ENCODE peak calls at places on chromosomes 16 and 17, in five cellular contexts. U, Y, V, I and D are unnamed samples. For H3K36me3, the result is how much of the 10 kb centered on the place peaks cover.

GRCh38 chr16:12081048-12081404 is 104.5 kb downstream of the SNX29 start:
- DNase-seq in U (no peak), Y (no peak), V (no peak), I (no peak), D (peak)

GRCh38 chr16:31201511-31202401 is 804 bp downstream of the PYCARD start:
- DNase-seq in U (peak), Y (no peak), V (peak), I (peak), D (peak)

GRCh38 chr16:24075929-24076716 is 180.0 kb upstream of the CACNG3 start:
- DNase-seq in U (peak), Y (no peak), V (no peak), I (no peak), D (no peak)

GRCh38 chr16:50025544-50025931 is 513 bp downstream of the CNEP1R1 start:
- DNase-seq in U (no peak), Y (peak), V (peak), I (peak), D (no peak)

GRCh38 chr17:6279659-6280058 is 155.3 kb downstream of the AIPL1 start:
- DNase-seq in U (peak), Y (no peak), V (no peak), I (no peak), D (no peak)

GRCh38 chr17:29929006-29929543 is 953 bp downstream of the SSH2 start:
- DNase-seq in U (peak), Y (peak), V (peak), I (peak), D (no peak)

GRCh38 chr17:55577011-55577586 is 65.8 kb upstream of the SMIM36 start:
- DNase-seq in U (no peak), Y (peak), V (peak), I (peak), D (peak)

GRCh38 chr17:43720311-43721060 is 38.1 kb downstream of the SOST start:
- DNase-seq in U (peak), Y (peak), V (peak), I (peak), D (peak)

GRCh38 chr17:33968350-33969044 is 286.6 kb upstream of the CCL2 start:
- DNase-seq in U (no peak), Y (no peak), V (no peak), I (peak), D (no peak)

GRCh38 chr17:47286198-47286914 is 32.7 kb downstream of the ITGB3 start:
- DNase-seq in U (no peak), Y (no peak), V (no peak), I (no peak), D (no peak)

GRCh38 chr17:37844158-37844976 is 79.8 kb upstream of the TBC1D3K start:
- DNase-seq in U (peak), Y (peak), V (peak), I (peak), D (peak)

GRCh38 chr17:74239169-74239568 is 25.8 kb downstream of the TTYH2 start:
- DNase-seq in U (no peak), Y (peak), V (no peak), I (peak), D (no peak)

GRCh38 chr17:44113382-44113781 is 10.1 kb downstream of the HDAC5 start:
- DNase-seq in U (no peak), Y (no peak), V (no peak), I (no peak), D (no peak)

GRCh38 chr17:62091804-62092203 is 26.7 kb upstream of the MED13 start:
- DNase-seq in U (no peak), Y (no peak), V (no peak), I (no peak), D (no peak)

GRCh38 chr17:77011173-77012011 is 129.4 kb upstream of the SEC14L1 start:
- DNase-seq in U (peak), Y (peak), V (no peak), I (peak), D (no peak)

GRCh38 chr17:35766903-35767510 is 6.3 kb downstream of the C17orf50 start:
- DNase-seq in U (no peak), Y (peak), V (no peak), I (no peak), D (no peak)

GRCh38 chr17:17805575-17805974 is 31.2 kb downstream of the SREBF1 start:
- DNase-seq in U (no peak), Y (no peak), V (no peak), I (peak), D (no peak)

GRCh38 chr16:22388101-22388644 is 13.8 kb upstream of the CDR2 start:
- DNase-seq in U (no peak), Y (no peak), V (no peak), I (no peak), D (no peak)

GRCh38 chr16:58000706-58001676 is at the start of gene USB1:
- DNase-seq in U (peak), Y (peak), V (peak), I (peak), D (peak)

GRCh38 chr16:11740567-11740966 is 2.1 kb downstream of the TXNDC11 start:
- DNase-seq in U (no peak), Y (no peak), V (no peak), I (no peak), D (no peak)

GRCh38 chr17:40474419-40475002 is 26.9 kb downstream of the TNS4 start:
- DNase-seq in U (no peak), Y (no peak), V (no peak), I (no peak), D (no peak)

GRCh38 chr17:45244725-45245656 is 16.9 kb downstream of the SPATA32 start:
- DNase-seq in U (no peak), Y (no peak), V (no peak), I (no peak), D (no peak)

GRCh38 chr16:79250457-79251098 is 350.0 kb downstream of the MAF start:
- DNase-seq in U (no peak), Y (no peak), V (no peak), I (no peak), D (no peak)

GRCh38 chr17:51152766-51153209 is 571 bp upstream of the NME1 start:
- DNase-seq in U (no peak), Y (peak), V (no peak), I (peak), D (no peak)

GRCh38 chr17:81203136-81203535 is 19.6 kb downstream of the CEP131 start:
- DNase-seq in U (no peak), Y (no peak), V (no peak), I (no peak), D (no peak)

GRCh38 chr17:73422121-73422520 is 110.3 kb upstream of the CDC42EP4 start:
- DNase-seq in U (no peak), Y (no peak), V (no peak), I (no peak), D (no peak)

GRCh38 chr17:81735181-81736102 is 23.4 kb downstream of the SLC25A10 start:
- DNase-seq in U (no peak), Y (peak), V (no peak), I (peak), D (peak)

GRCh38 chr17:45345554-45346254 is 28.9 kb upstream of the MAP3K14 start:
- DNase-seq in U (no peak), Y (peak), V (no peak), I (peak), D (no peak)

GRCh38 chr17:45222273-45222993 is 748 bp downstream of the FMNL1 start:
- DNase-seq in U (peak), Y (no peak), V (no peak), I (no peak), D (no peak)

GRCh38 chr16:3490911-3491629 is 4.2 kb downstream of the C16orf90 start:
- DNase-seq in U (no peak), Y (no peak), V (no peak), I (no peak), D (peak)

GRCh38 chr17:79080761-79081290 is 6.2 kb downstream of the ENGASE start:
- DNase-seq in U (no peak), Y (no peak), V (no peak), I (no peak), D (peak)

GRCh38 chr16:87844374-87844733 is 25.0 kb downstream of the SLC7A5 start:
- DNase-seq in U (peak), Y (no peak), V (no peak), I (peak), D (no peak)

GRCh38 chr17:46964315-46965265 is 14.5 kb downstream of the RPRML start:
- DNase-seq in U (peak), Y (peak), V (no peak), I (peak), D (peak)

GRCh38 chr16:68363847-68364600 is 53.2 kb downstream of the PRMT7 start:
- DNase-seq in U (no peak), Y (peak), V (no peak), I (no peak), D (no peak)
- H3K36me3 ChIP-seq in U (under half), Y (under half), V (under half), I (under half), D (under half)

DNA sequence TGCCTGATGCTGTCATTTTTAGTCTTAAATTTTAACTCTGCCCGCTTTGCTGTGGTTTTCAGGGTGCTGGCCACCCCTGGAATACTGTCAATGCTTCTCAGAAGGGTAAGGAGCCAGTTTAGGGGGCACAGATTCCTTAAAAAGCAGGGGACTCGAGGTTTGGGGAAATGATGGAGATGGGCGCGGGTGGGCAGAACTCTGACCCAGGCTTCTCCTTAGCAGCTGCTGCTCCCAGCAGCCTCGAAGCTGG is 23.7 kb downstream of the STAT5A start:
- DNase-seq in U (no peak), Y (no peak), V (no peak), I (no peak), D (no peak)
- H3K4me3 ChIP-seq in U (no peak), Y (no peak), V (no peak), I (no peak), D (no peak)

GRCh38 chr16:66616169-66616568 is 11.7 kb downstream of the CMTM3 start:
- DNase-seq in U (no peak), Y (peak), V (no peak), I (no peak), D (no peak)

GRCh38 chr16:66610111-66610820 is 5.8 kb downstream of the CMTM3 start:
- DNase-seq in U (no peak), Y (no peak), V (no peak), I (no peak), D (no peak)

GRCh38 chr16:66609139-66609510 is 4.6 kb downstream of the CMTM3 start:
- DNase-seq in U (no peak), Y (no peak), V (no peak), I (no peak), D (no peak)

GRCh38 chr16:66614161-66614802 is 9.8 kb downstream of the CMTM3 start:
- DNase-seq in U (no peak), Y (no peak), V (no peak), I (no peak), D (no peak)

GRCh38 chr16:66612422-66612821 is 7.9 kb downstream of the CMTM3 start:
- DNase-seq in U (no peak), Y (no peak), V (peak), I (no peak), D (no peak)
- H3K36me3 ChIP-seq in U (under half), Y (under half), V (under half), I (under half), D (under half)

GRCh38 chr17:75941442-75941819 is 589 bp upstream of the FBF1 start:
- DNase-seq in U (no peak), Y (no peak), V (no peak), I (no peak), D (no peak)
- H3K4me3 ChIP-seq in U (peak), Y (peak), V (no peak), I (peak), D (no peak)

GRCh38 chr17:8468109-8468508 is 32.4 kb downstream of the NDEL1 start:
- DNase-seq in U (no peak), Y (no peak), V (no peak), I (no peak), D (no peak)
- H3K36me3 ChIP-seq in U (under half), Y (under half), V (under half), I (under half), D (under half)

GRCh38 chr16:540645-541340 is 13.3 kb downstream of the CAPN15 start:
- DNase-seq in U (no peak), Y (no peak), V (peak), I (no peak), D (no peak)
- H3K4me3 ChIP-seq in U (no peak), Y (no peak), V (no peak), I (no peak), D (no peak)

GRCh38 chr17:1552911-1553310 is 9.7 kb downstream of the PITPNA start:
- DNase-seq in U (no peak), Y (no peak), V (no peak), I (no peak), D (no peak)
- H3K36me3 ChIP-seq in U (under half), Y (under half), V (under half), I (under half), D (under half)